ENCODE peak calls at places on chromosomes 6 and 20, in four cellular contexts. Z is GM12892, I is GM20000, E is Kasumi-1. A is an unnamed sample.

GRCh38 chr6:119541132-119541905 is 191.8 kb upstream of the MAN1A1 start:
- DNase-seq in Z (no peak), I (no peak), E (no peak), A (no peak)

GRCh38 chr6:26044140-26045045 is 42.8 kb upstream of the HFE start:
- DNase-seq in Z (no peak), I (no peak), E (peak), A (peak)

GRCh38 chr20:39861381-39861780 is 827.7 kb downstream of the MAFB start:
- DNase-seq in Z (no peak), I (no peak), E (no peak), A (no peak)

GRCh38 chr6:37566209-37566859 is 66.6 kb upstream of the CCDC167 start:
- DNase-seq in Z (peak), I (peak), E (peak), A (peak)

GRCh38 chr20:50686767-50687266 is 4.5 kb downstream of the RIPOR3 start:
- DNase-seq in Z (no peak), I (no peak), E (no peak), A (no peak)

GRCh38 chr20:53331151-53331973 is 262.3 kb downstream of the ZNF217 start:
- DNase-seq in Z (no peak), I (no peak), E (no peak), A (no peak)

GRCh38 chr20:37323985-37324384 is 22.0 kb upstream of the SRC start:
- DNase-seq in Z (no peak), I (no peak), E (no peak), A (no peak)

GRCh38 chr6:21594427-21595264 is 1.1 kb downstream of the SOX4 start:
- DNase-seq in Z (peak), I (peak), E (peak), A (peak)